ENCODE peak calls at places on chromosomes 6 and 20, in six cellular contexts. One of them, this sample, is unnamed.

GRCh38 chr6:4774715-4775590 is 1.3 kb upstream of the CDYL start:
- DNase-seq in neural crest cell: peak
- DNase-seq in astrocyte of the cerebellum: no peak
- DNase-seq in AG09319: no peak
- DNase-seq in sigmoid colon: peak
- DNase-seq in endothelial cell: peak
- DNase-seq in this sample: peak

GRCh38 chr6:80132942-80133517 is 26.6 kb downstream of the BCKDHB start:
- DNase-seq in neural crest cell: peak
- DNase-seq in astrocyte of the cerebellum: peak
- DNase-seq in AG09319: no peak
- DNase-seq in sigmoid colon: peak
- DNase-seq in endothelial cell: peak
- DNase-seq in this sample: peak

GRCh38 chr6:31172973-31173384 is 2.5 kb upstream of the POU5F1 start:
- DNase-seq in neural crest cell: no peak
- DNase-seq in astrocyte of the cerebellum: no peak
- DNase-seq in AG09319: no peak
- DNase-seq in sigmoid colon: no peak
- DNase-seq in endothelial cell: no peak
- DNase-seq in this sample: no peak

GRCh38 chr6:144785056-144785455 is 499.9 kb downstream of the UTRN start:
- DNase-seq in neural crest cell: no peak
- DNase-seq in astrocyte of the cerebellum: no peak
- DNase-seq in AG09319: no peak
- DNase-seq in sigmoid colon: no peak
- DNase-seq in endothelial cell: no peak
- DNase-seq in this sample: no peak

GRCh38 chr6:143741480-143741879 is 63.7 kb downstream of the PHACTR2 start:
- DNase-seq in neural crest cell: no peak
- DNase-seq in astrocyte of the cerebellum: no peak
- DNase-seq in AG09319: no peak
- DNase-seq in sigmoid colon: no peak
- DNase-seq in endothelial cell: no peak
- DNase-seq in this sample: no peak

GRCh38 chr6:144340541-144341371 is 55.6 kb downstream of the UTRN start:
- DNase-seq in neural crest cell: no peak
- DNase-seq in astrocyte of the cerebellum: no peak
- DNase-seq in AG09319: no peak
- DNase-seq in sigmoid colon: no peak
- DNase-seq in endothelial cell: no peak
- DNase-seq in this sample: no peak

GRCh38 chr20:34560141-34560523 is 1.6 kb downstream of the MAP1LC3A start:
- DNase-seq in neural crest cell: no peak
- DNase-seq in astrocyte of the cerebellum: no peak
- DNase-seq in AG09319: no peak
- DNase-seq in sigmoid colon: no peak
- DNase-seq in endothelial cell: no peak
- DNase-seq in this sample: no peak

GRCh38 chr6:56842602-56843475 is 112.1 kb upstream of the BEND6 start:
- DNase-seq in neural crest cell: peak
- DNase-seq in astrocyte of the cerebellum: no peak
- DNase-seq in AG09319: no peak
- DNase-seq in sigmoid colon: peak
- DNase-seq in endothelial cell: peak
- DNase-seq in this sample: peak

GRCh38 chr6:43604174-43604573 is 24.9 kb downstream of the GTPBP2 start:
- DNase-seq in neural crest cell: no peak
- DNase-seq in astrocyte of the cerebellum: peak
- DNase-seq in AG09319: no peak
- DNase-seq in sigmoid colon: no peak
- DNase-seq in endothelial cell: no peak
- DNase-seq in this sample: no peak

GRCh38 chr6:97524846-97525245 is 241.8 kb upstream of the MMS22L start:
- DNase-seq in neural crest cell: no peak
- DNase-seq in astrocyte of the cerebellum: peak
- DNase-seq in AG09319: no peak
- DNase-seq in sigmoid colon: no peak
- DNase-seq in endothelial cell: peak
- DNase-seq in this sample: no peak

GRCh38 chr6:32642707-32643106 is 5.5 kb downstream of the HLA-DQA1 start:
- DNase-seq in neural crest cell: no peak
- DNase-seq in astrocyte of the cerebellum: no peak
- DNase-seq in AG09319: no peak
- DNase-seq in sigmoid colon: no peak
- DNase-seq in endothelial cell: no peak
- DNase-seq in this sample: no peak

GRCh38 chr20:61816606-61817005 is 249.1 kb downstream of the TAF4 start:
- DNase-seq in neural crest cell: no peak
- DNase-seq in astrocyte of the cerebellum: no peak
- DNase-seq in AG09319: no peak
- DNase-seq in sigmoid colon: no peak
- DNase-seq in endothelial cell: no peak
- DNase-seq in this sample: no peak

GRCh38 chr6:131136021-131136847 is 967 bp downstream of the AKAP7 start:
- DNase-seq in neural crest cell: no peak
- DNase-seq in astrocyte of the cerebellum: peak
- DNase-seq in AG09319: no peak
- DNase-seq in sigmoid colon: no peak
- DNase-seq in endothelial cell: no peak
- DNase-seq in this sample: no peak

GRCh38 chr6:81734500-81735140 is 17.9 kb downstream of the TENT5A start:
- DNase-seq in neural crest cell: no peak
- DNase-seq in astrocyte of the cerebellum: no peak
- DNase-seq in AG09319: no peak
- DNase-seq in sigmoid colon: no peak
- DNase-seq in endothelial cell: no peak
- DNase-seq in this sample: no peak

GRCh38 chr6:12749531-12750379 is 33.2 kb downstream of the PHACTR1 start:
- DNase-seq in neural crest cell: peak
- DNase-seq in astrocyte of the cerebellum: no peak
- DNase-seq in AG09319: no peak
- DNase-seq in sigmoid colon: no peak
- DNase-seq in endothelial cell: peak
- DNase-seq in this sample: no peak

GRCh38 chr6:82097676-82098075 is 149.9 kb downstream of the IBTK start:
- DNase-seq in neural crest cell: no peak
- DNase-seq in astrocyte of the cerebellum: no peak
- DNase-seq in AG09319: no peak
- DNase-seq in sigmoid colon: no peak
- DNase-seq in endothelial cell: no peak
- DNase-seq in this sample: no peak

GRCh38 chr6:53794720-53795253 is at the start of gene LRRC1:
- DNase-seq in neural crest cell: peak
- DNase-seq in astrocyte of the cerebellum: peak
- DNase-seq in AG09319: peak
- DNase-seq in sigmoid colon: peak
- DNase-seq in endothelial cell: peak
- DNase-seq in this sample: peak
- TF ChIP-seq CTCF in neural crest cell: no peak
- TF ChIP-seq CTCF in astrocyte of the cerebellum: no peak
- TF ChIP-seq CTCF in AG09319: no peak
- TF ChIP-seq CTCF in sigmoid colon: no peak
- TF ChIP-seq CTCF in endothelial cell: no peak
- TF ChIP-seq CTCF in this sample: no peak

DNA sequence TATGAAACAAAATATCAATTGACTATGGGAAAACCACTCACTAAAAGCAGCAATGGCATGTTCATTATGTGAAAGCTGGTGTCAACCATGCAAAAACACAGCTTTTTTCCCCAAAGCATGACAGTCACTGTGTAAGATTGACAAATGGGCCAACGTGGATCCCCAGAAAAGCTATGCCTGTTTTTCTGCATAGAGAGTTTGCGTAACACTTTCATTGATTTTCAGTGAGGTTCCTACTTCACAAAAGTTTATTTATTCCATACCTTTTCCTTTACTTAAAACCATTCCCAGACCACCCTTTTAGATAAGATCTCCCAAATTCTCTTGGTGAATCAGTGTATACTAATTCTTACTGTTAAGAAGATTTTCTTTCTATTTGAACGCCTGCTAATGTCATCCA is 138.4 kb upstream of the GLP1R start:
- DNase-seq in neural crest cell: no peak
- DNase-seq in astrocyte of the cerebellum: no peak
- DNase-seq in AG09319: no peak
- DNase-seq in sigmoid colon: no peak
- DNase-seq in endothelial cell: no peak
- DNase-seq in this sample: no peak
- TF ChIP-seq CTCF in neural crest cell: no peak
- TF ChIP-seq CTCF in astrocyte of the cerebellum: no peak
- TF ChIP-seq CTCF in AG09319: no peak
- TF ChIP-seq CTCF in sigmoid colon: no peak
- TF ChIP-seq CTCF in endothelial cell: no peak
- TF ChIP-seq CTCF in this sample: no peak

GRCh38 chr20:3751284-3751663 is 16.3 kb downstream of the ADISSP start:
- DNase-seq in neural crest cell: no peak
- DNase-seq in astrocyte of the cerebellum: no peak
- DNase-seq in AG09319: no peak
- DNase-seq in sigmoid colon: peak
- DNase-seq in endothelial cell: no peak
- DNase-seq in this sample: no peak
- TF ChIP-seq CTCF in neural crest cell: peak
- TF ChIP-seq CTCF in astrocyte of the cerebellum: peak
- TF ChIP-seq CTCF in AG09319: no peak
- TF ChIP-seq CTCF in sigmoid colon: no peak
- TF ChIP-seq CTCF in endothelial cell: peak
- TF ChIP-seq CTCF in this sample: no peak

DNA sequence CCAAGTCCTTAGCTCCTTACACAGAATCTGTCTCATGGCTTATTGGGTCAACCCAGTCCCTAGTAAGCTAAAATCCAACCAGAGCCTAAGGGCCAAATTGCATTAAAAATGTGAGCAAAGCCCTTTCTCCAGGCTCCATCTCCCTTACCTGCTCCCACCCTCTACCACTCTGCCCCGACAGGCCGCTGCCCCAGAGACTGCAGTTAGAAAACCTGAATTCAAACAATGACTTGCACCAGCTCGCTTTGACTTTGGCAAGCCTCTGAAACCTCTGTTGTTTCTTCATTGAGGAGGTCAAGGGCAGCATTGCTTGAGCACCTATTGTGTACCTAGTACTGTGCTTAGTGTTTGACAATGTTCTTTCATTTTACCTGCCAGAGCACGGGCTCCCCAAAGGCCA is 188.1 kb upstream of the PMEPA1 start:
- DNase-seq in neural crest cell: no peak
- DNase-seq in astrocyte of the cerebellum: no peak
- DNase-seq in AG09319: no peak
- DNase-seq in sigmoid colon: peak
- DNase-seq in endothelial cell: no peak
- DNase-seq in this sample: no peak
- TF ChIP-seq CTCF in neural crest cell: no peak
- TF ChIP-seq CTCF in astrocyte of the cerebellum: no peak
- TF ChIP-seq CTCF in AG09319: no peak
- TF ChIP-seq CTCF in sigmoid colon: no peak
- TF ChIP-seq CTCF in endothelial cell: no peak
- TF ChIP-seq CTCF in this sample: no peak

GRCh38 chr6:67933278-67933677 is 701.8 kb upstream of the ADGRB3 start:
- DNase-seq in neural crest cell: no peak
- DNase-seq in astrocyte of the cerebellum: no peak
- DNase-seq in AG09319: no peak
- DNase-seq in sigmoid colon: no peak
- DNase-seq in endothelial cell: peak
- DNase-seq in this sample: no peak
- TF ChIP-seq CTCF in neural crest cell: no peak
- TF ChIP-seq CTCF in astrocyte of the cerebellum: no peak
- TF ChIP-seq CTCF in AG09319: no peak
- TF ChIP-seq CTCF in sigmoid colon: no peak
- TF ChIP-seq CTCF in endothelial cell: no peak
- TF ChIP-seq CTCF in this sample: no peak

GRCh38 chr20:48190757-48191156 is 405.5 kb upstream of the SULF2 start:
- DNase-seq in neural crest cell: no peak
- DNase-seq in astrocyte of the cerebellum: no peak
- DNase-seq in AG09319: no peak
- DNase-seq in sigmoid colon: no peak
- DNase-seq in endothelial cell: no peak
- DNase-seq in this sample: no peak

GRCh38 chr20:48186915-48187314 is 401.6 kb upstream of the SULF2 start:
- DNase-seq in neural crest cell: no peak
- DNase-seq in astrocyte of the cerebellum: no peak
- DNase-seq in AG09319: no peak
- DNase-seq in sigmoid colon: no peak
- DNase-seq in endothelial cell: no peak
- DNase-seq in this sample: no peak

GRCh38 chr20:48187891-48188290 is 402.6 kb upstream of the SULF2 start:
- DNase-seq in neural crest cell: no peak
- DNase-seq in astrocyte of the cerebellum: peak
- DNase-seq in AG09319: peak
- DNase-seq in sigmoid colon: no peak
- DNase-seq in endothelial cell: no peak
- DNase-seq in this sample: no peak

GRCh38 chr20:48191200-48191599 is 405.9 kb upstream of the SULF2 start:
- DNase-seq in neural crest cell: no peak
- DNase-seq in astrocyte of the cerebellum: no peak
- DNase-seq in AG09319: no peak
- DNase-seq in sigmoid colon: no peak
- DNase-seq in endothelial cell: no peak
- DNase-seq in this sample: no peak

DNA sequence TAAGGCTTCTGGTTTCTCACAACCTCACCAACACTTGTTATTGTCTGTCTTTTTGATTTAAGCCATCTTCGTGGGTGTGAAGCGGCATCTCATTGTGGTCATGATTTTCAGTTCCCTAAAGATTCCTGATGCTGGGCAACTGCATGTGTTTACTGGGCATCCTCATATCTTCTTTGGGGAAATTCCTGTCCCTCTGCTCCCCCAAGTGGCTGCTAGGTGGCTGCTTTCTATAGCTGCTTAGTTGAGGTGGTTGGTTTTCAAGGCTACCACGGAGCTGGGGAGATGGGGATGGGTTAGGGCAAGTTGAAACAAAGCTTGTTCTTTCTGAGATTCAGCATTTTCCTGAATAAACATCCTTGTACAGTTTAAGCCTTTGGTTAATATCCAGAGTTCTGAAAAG is 403.9 kb upstream of the SULF2 start:
- DNase-seq in neural crest cell: no peak
- DNase-seq in astrocyte of the cerebellum: no peak
- DNase-seq in AG09319: peak
- DNase-seq in sigmoid colon: no peak
- DNase-seq in endothelial cell: no peak
- DNase-seq in this sample: no peak
- TF ChIP-seq CTCF in neural crest cell: peak
- TF ChIP-seq CTCF in astrocyte of the cerebellum: peak
- TF ChIP-seq CTCF in AG09319: peak
- TF ChIP-seq CTCF in sigmoid colon: no peak
- TF ChIP-seq CTCF in endothelial cell: no peak
- TF ChIP-seq CTCF in this sample: no peak

DNA sequence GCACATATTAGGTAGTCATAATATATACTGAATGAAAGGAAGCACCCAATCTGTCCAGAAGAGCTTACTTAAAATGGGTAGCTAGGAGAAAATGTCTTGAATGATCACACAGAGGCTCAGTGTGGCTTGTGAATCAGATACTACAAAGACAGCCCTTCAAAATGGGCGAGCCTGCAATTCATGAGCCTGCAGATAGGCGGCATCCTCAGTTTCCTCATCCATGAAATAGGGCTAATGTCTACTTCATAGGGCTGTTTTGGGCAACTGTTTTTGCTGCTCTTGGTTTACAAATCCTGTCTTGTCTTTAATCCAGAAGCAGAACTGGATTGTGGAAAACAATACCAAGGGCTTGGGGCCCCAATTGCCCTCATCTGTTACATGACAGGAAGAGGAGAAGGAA is 129.3 kb upstream of the KCNK16 start:
- DNase-seq in neural crest cell: no peak
- DNase-seq in astrocyte of the cerebellum: no peak
- DNase-seq in AG09319: no peak
- DNase-seq in sigmoid colon: no peak
- DNase-seq in endothelial cell: no peak
- DNase-seq in this sample: peak
- TF ChIP-seq CTCF in neural crest cell: peak
- TF ChIP-seq CTCF in astrocyte of the cerebellum: peak
- TF ChIP-seq CTCF in AG09319: peak
- TF ChIP-seq CTCF in sigmoid colon: no peak
- TF ChIP-seq CTCF in endothelial cell: peak
- TF ChIP-seq CTCF in this sample: peak

This sample was measured in activated CD8-positive, alpha-beta T cell treated with anti-CD3 and anti-CD28 coated beads for 36 hours.